ENCODE peak calls at places on chromosomes 1 and 21, in seven cellular contexts. C is Panc1, Z is GM12878, A is H1, B is SK-N-SH, L is K562, D is HepG2. O is an unnamed sample.

GRCh38 chr21:38766987-38767722 is 38.6 kb upstream of the ETS2 start:
- DNase-seq in A (no peak), C (no peak), D (peak), B (no peak), Z (peak), L (no peak), O (no peak)

GRCh38 chr1:67307251-67308060 is at the start of gene IL12RB2:
- DNase-seq in Z (no peak), C (no peak), A (peak), L (no peak), B (peak), D (no peak), O (no peak)

GRCh38 chr1:175313672-175314225 is 121.2 kb upstream of the KIAA0040 start:
- DNase-seq in L (no peak), B (no peak), Z (no peak), C (no peak), D (peak), A (no peak), O (no peak)

GRCh38 chr1:159831696-159832225 is 5.1 kb downstream of the SLAMF8 start:
- DNase-seq in Z (no peak), B (no peak), A (no peak), L (no peak), C (no peak), D (no peak), O (no peak)

GRCh38 chr1:82818596-82818995 is 1017.9 kb downstream of the ADGRL2 start:
- DNase-seq in A (no peak), C (no peak), D (no peak), L (no peak), Z (no peak), B (no peak), O (no peak)

GRCh38 chr1:20124451-20125057 is 5.2 kb upstream of the PLA2G2D start:
- DNase-seq in C (peak), L (peak), A (no peak), Z (no peak), D (no peak), B (no peak), O (peak)

GRCh38 chr21:42362700-42363099 is 3.6 kb downstream of the TFF1 start:
- DNase-seq in A (no peak), C (no peak), B (no peak), D (no peak), Z (no peak), L (no peak), O (no peak)

GRCh38 chr1:34840426-34840825 is 19.1 kb downstream of the SMIM12 start:
- DNase-seq in D (no peak), A (no peak), C (no peak), B (no peak), L (no peak), Z (no peak), O (no peak)

GRCh38 chr1:201649776-201650607 is 111.1 kb downstream of the NAV1 start:
- DNase-seq in D (no peak), A (peak), C (no peak), Z (no peak), B (peak), L (peak), O (peak)

DNA sequence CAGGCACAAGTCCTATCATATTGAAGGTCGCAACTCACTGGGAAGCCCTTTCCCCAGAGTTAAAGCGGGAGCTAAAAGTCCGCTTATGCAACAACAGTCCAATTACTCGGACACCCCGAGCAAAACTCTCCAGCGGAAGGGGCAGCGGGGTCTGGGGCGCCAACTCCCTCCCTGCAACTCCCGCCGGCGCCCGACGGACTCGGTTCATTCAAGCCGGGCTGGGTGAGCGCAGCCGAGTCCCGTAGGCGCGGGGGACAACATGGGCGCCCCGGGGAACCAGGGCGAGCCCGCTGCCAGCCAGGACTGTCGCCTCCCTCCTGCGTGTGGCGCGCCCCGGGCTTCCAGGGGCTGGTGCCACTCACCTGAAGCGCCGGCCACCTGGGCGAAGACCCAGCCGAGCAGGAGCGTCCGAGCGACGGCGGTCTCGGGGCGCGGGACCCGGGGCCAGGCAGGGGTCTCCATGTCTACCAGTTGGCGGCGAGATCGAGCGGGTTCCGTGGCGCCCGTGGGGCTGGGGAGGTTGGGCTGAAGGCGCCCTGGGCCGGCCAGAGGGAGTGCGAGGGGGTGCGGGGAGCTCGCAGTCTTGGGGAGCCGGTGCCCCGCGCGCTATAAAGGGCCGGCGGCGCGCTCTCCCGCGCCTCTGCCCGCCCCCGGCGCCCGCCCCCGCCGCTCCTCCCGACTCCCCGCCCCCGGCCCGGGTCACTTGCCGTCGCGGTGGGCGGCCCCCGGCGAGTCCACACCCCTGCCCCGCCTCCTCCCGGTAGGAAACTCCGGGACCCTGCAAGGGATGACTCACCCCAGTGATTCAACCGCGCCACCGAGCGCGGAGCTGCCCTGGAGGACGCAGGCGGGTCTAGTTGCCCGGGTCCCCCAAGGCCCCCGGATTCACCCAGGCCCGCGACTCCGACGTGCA is at the start of gene F3:
- DNase-seq in Z (no peak), A (peak), L (peak), C (no peak), D (peak), B (peak), O (peak)
- TF ChIP-seq SIN3A in Z (no peak), A (no peak), L (no peak), C (no peak), D (no peak), B (no peak), O (peak)

GRCh38 chr1:195336718-195337269 is 1271.4 kb downstream of the KCNT2 start:
- DNase-seq in Z (no peak), A (no peak), D (no peak), C (no peak), B (no peak), L (no peak), O (no peak)
- H3K27ac ChIP-seq in Z (no peak), A (peak), D (no peak), C (no peak), B (no peak), L (no peak), O (no peak)

DNA sequence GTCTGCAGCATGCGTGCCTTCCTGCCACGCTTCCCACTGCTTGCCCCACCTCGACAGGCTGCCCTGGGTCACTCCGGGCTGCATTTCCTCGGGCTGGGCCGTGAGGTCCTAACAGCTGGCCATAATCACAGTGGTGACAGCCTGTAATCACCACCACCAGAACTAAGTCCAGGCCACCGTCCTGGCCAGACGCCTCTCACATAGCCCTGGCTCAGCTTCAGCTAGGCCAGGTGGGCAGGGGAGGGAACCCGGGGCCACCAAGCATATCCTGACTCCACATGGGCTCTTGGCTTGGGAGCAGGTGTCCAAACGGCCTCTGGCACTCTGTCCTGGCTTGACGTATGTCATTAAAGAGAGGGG is 229.5 kb downstream of the TRABD2B start:
- DNase-seq in D (no peak), C (no peak), L (no peak), Z (no peak), B (no peak), A (no peak), O (no peak)
- TF ChIP-seq SIN3A in D (no peak), C (no peak), L (no peak), Z (no peak), B (no peak), A (no peak), O (no peak)

DNA sequence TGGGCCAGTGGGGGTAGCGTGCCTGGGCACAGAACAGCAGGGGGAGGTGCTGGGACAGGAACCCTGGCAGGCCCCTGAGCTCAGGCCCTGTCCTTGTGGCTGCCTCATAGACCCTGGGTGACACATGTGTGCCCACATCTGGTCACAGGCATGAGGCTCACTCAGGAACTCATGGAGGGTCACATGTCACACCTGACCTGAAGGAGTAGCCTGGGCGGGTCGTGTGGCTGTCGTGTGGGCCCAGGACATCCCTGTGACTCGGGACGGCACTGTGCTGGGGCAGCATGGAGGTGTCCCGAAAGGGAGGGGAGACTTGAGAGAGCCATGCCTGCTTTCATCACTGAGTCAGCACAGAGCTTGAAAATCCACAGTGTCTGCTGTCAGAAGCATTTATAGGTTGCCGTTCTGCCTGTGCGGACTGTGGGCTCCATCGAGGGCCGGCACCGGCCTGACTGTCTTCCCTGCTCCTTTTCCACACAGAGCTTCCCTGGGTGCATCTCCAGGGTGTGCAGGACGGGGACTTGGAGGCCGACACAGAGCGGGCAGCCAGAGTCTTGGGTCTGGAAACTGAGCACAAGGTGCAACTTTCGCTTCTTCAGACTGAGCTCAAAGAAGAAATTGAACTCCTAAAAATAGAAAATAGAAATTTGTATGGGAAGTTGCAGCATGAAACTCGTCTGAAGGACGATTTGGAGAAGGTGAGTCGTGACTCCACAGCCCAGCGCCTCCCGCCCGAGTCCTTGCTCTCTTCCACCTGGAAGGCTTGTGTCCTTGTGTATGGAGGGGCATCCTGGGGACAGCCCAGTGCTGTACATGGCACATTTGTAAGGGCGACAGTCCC is 32.8 kb downstream of the PCNT start:
- DNase-seq in B (no peak), C (no peak), L (no peak), D (no peak), A (no peak), Z (no peak), O (no peak)
- H3K27ac ChIP-seq in B (no peak), C (no peak), L (no peak), D (no peak), A (no peak), Z (no peak), O (no peak)

GRCh38 chr1:170592591-170593111 is 60.7 kb downstream of the GORAB start:
- DNase-seq in D (no peak), C (no peak), A (no peak), L (no peak), Z (no peak), B (no peak), O (no peak)
- TF ChIP-seq SIN3A in D (no peak), C (no peak), A (no peak), L (no peak), Z (no peak), B (no peak), O (no peak)

DNA sequence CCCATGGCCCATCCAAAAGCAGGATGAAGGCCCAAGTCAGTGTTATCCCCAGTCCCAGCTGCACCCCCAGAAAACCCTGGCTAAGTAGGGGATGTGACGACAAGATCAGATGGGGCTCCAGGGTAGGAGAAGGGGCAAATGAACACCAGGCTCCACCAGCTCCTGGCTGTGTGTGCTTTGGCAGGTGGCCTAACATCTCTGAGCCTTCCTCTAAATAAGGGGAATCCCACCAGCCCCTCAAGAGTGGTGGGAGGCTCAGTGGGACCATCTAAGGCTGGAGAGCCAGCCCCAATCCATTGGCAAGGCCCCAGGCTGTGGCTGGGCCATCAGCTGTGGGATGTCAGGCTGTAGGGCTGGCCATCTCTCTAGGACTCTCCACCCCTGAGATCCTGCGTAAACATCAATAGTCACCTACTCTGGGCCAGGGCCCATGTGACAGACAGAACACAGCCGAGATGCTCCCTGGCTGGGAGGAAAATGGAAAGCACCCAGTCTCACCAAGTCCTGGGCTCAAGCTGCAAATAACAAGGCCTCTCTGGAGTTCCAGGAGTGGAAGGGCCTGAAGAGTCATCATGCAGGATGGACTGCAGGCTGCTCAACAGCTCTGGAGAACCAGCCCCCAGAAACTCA is 7.5 kb downstream of the SDC3 start:
- DNase-seq in B (no peak), L (no peak), A (no peak), Z (no peak), D (no peak), C (no peak), O (no peak)
- H3K27ac ChIP-seq in B (no peak), L (peak), A (no peak), Z (no peak), D (no peak), C (no peak), O (no peak)

DNA sequence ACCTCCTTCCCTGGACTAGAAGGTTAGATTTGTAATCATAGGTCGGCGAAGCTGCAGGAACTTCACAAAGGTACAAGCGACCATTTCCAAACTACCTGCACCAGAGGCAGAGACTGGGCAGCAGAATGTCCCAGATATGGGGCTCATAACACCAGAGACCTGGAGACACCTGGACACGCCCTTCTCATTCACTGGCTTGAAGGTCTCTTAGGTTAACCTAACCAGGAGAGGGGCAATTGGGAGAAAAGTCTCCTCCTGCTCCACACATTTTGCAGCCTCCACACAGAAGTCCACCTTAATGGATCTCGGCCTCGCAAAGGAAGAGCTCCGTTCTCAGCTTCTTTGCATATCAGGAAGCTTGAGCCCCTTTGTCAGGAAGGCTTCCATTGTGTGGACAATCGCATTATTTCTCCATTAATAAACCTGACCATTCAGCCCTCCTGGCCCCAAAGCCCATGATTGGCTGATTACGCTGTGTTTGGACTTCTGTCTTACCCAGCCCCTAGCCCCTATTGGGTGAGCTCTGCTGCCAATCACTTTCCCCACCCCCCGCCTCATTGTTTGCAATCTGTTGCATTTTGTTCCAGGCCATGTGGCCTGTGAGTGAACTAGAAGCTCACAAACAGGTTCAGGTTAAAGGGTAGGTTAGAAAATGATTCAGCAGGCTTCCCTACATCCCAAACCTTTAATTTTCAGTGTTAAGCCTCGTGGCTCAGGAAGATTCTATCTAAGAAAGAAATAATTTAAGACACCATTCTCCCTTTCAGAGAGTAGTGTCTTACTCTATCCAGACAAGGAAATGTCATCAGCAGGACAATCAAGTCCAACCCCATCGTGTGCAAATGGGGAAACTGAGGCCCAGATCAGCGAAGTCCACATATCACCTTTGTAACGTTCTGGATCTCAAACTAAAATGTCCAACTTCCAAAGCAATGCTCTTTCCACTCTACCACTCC is 2.8 kb downstream of the MYCL start:
- DNase-seq in Z (no peak), D (peak), L (peak), A (peak), B (peak), C (no peak), O (peak)
- TF ChIP-seq SIN3A in Z (no peak), D (no peak), L (no peak), A (no peak), B (no peak), C (no peak), O (no peak)

GRCh38 chr1:15428815-15429435 is 9.3 kb upstream of the CTRC start:
- DNase-seq in D (no peak), A (no peak), Z (no peak), C (no peak), L (no peak), B (peak), O (no peak)
- H3K27ac ChIP-seq in D (no peak), A (no peak), Z (no peak), C (no peak), L (no peak), B (no peak), O (no peak)